ENCODE peak calls at places on chromosomes 16 and 17, in seven cellular contexts. Y is prostate gland; V is CD8-positive, alpha-beta memory T cell; H is cardiac muscle cell; O is spleen; R is GM12878; K is heart right ventricle. S is an unnamed sample.

GRCh38 chr17:29572691-29573557 is 4.4 kb downstream of the TP53I13 start:
- DNase-seq in K (peak; percentile 72), V (peak; percentile 34), O (peak; percentile 83), H (peak; percentile 82), R (no peak), Y (no peak), S (peak; percentile 84)

GRCh38 chr17:56125830-56126819 is 27.1 kb upstream of the ANKFN1 start:
- DNase-seq in R (no peak), Y (peak; percentile 79), K (no peak), V (no peak), H (peak; percentile 45), O (no peak), S (no peak)

GRCh38 chr17:81976332-81977210 is 858 bp upstream of the ASPSCR1 start:
- DNase-seq in Y (no peak), V (no peak), H (no peak), K (peak; percentile 34), R (no peak), O (peak; percentile 87), S (peak; percentile 73)

GRCh38 chr17:28370035-28370743 is at the start of gene VTN:
- DNase-seq in H (peak; percentile 70), V (no peak), O (no peak), Y (no peak), R (no peak), K (peak; percentile 63), S (no peak)

GRCh38 chr17:69528035-69528434 is 113.5 kb downstream of the MAP2K6 start:
- DNase-seq in O (no peak), R (no peak), V (no peak), K (no peak), Y (no peak), H (no peak), S (no peak)

GRCh38 chr16:9159839-9160550 is 68.6 kb downstream of the HAPSTR1 start:
- DNase-seq in K (peak; percentile 12), R (peak; percentile 4), Y (peak; percentile 44), V (no peak), H (peak; percentile 69), O (no peak), S (no peak)

GRCh38 chr17:8474826-8475225 is 39.1 kb downstream of the NDEL1 start:
- DNase-seq in Y (no peak), H (no peak), R (no peak), K (no peak), O (no peak), V (no peak), S (no peak)

GRCh38 chr17:62611767-62612166 is 15.7 kb upstream of the MRC2 start:
- DNase-seq in R (peak; percentile 15), O (no peak), K (no peak), Y (no peak), V (no peak), H (no peak), S (no peak)

GRCh38 chr17:28379814-28380571 is 8.5 kb downstream of the SARM1 start:
- DNase-seq in Y (no peak), H (no peak), O (no peak), K (no peak), V (no peak), R (no peak), S (no peak)

GRCh38 chr17:8079291-8080207 is 8.0 kb downstream of the ALOX12B start:
- DNase-seq in O (peak; percentile 95), V (peak; percentile 72), Y (no peak), H (peak; percentile 81), R (no peak), K (peak; percentile 67), S (peak; percentile 86)

GRCh38 chr16:30953511-30954124 is 3.9 kb upstream of the SETD1A start:
- DNase-seq in Y (no peak), H (peak; percentile 90), V (peak; percentile 57), K (peak; percentile 53), R (no peak), O (peak; percentile 85), S (peak; percentile 66)

GRCh38 chr17:14688134-14688533 is 387.3 kb downstream of the HS3ST3B1 start:
- DNase-seq in O (no peak), H (no peak), V (no peak), K (no peak), Y (no peak), R (no peak), S (no peak)

GRCh38 chr17:876272-876671 is 94.1 kb downstream of the MRM3 start:
- DNase-seq in O (no peak), K (no peak), H (no peak), V (peak; percentile 29), R (no peak), Y (no peak), S (no peak)

GRCh38 chr17:46154151-46154816 is 38.9 kb downstream of the KANSL1 start:
- DNase-seq in K (no peak), R (no peak), Y (no peak), V (peak; percentile 14), H (no peak), O (no peak), S (no peak)

GRCh38 chr17:1047177-1047885 is 50.4 kb downstream of the TIMM22 start:
- DNase-seq in V (no peak), H (peak; percentile 37), R (no peak), K (peak; percentile 72), Y (no peak), O (peak; percentile 68), S (peak; percentile 70)

GRCh38 chr17:81582341-81582740 is 30.2 kb upstream of the FAAP100 start:
- DNase-seq in O (no peak), V (no peak), H (no peak), K (no peak), R (no peak), Y (no peak), S (no peak)

GRCh38 chr16:63806794-63807506 is 1314.9 kb downstream of the CDH11 start:
- DNase-seq in R (no peak), Y (no peak), O (no peak), K (no peak), H (no peak), V (no peak), S (no peak)

DNA sequence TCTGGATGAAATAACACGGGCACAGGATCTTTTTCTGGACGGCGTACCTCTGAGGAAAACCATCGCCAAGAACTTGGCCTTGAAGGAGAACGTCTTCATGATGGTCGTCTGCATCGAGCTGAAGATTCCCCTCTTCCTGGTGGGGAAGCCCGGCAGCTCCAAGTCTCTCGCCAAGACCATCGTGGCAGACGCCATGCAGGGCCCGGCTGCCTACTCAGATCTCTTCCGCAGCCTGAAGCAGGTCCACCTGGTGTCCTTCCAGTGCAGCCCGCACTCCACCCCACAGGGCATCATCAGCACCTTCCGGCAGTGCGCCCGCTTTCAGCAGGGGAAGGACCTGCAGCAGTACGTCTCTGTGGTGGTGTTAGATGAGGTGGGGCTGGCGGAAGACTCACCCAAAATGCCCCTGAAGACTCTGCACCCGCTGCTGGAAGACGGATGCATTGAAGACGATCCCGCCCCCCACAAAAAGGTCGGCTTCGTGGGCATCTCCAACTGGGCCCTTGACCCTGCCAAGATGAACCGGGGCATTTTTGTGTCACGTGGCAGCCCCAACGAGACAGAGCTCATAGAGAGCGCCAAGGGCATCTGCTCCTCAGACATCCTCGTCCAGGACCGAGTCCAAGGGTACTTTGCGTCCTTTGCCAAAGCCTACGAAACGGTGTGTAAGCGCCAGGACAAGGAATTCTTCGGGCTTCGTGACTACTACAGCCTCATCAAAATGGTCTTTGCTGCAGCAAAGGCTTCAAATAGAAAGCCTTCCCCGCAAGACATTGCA is 68.3 kb upstream of the ENDOV start:
- DNase-seq in R (no peak), H (no peak), Y (no peak), K (no peak), O (peak; percentile 62), V (no peak), S (no peak)
- H3K36me3 ChIP-seq in R (peaks cover 50% of the 10 kb centered on the region), H (peaks cover 31% of the 10 kb centered on the region), Y (peaks cover 46% of the 10 kb centered on the region), K (peaks cover 100% of the 10 kb centered on the region), O (peaks cover 100% of the 10 kb centered on the region), V (peaks cover 87% of the 10 kb centered on the region), S (peaks cover 100% of the 10 kb centered on the region)

GRCh38 chr17:38881600-38882191 is 11.8 kb downstream of the LASP1 start:
- DNase-seq in O (no peak), V (no peak), R (no peak), H (peak; percentile 72), Y (no peak), K (peak; percentile 71), S (peak; percentile 85)
- H3K4me1 ChIP-seq in O (peaks cover 73% of the 10 kb centered on the region), V (peaks cover 100% of the 10 kb centered on the region), R (peaks cover 42% of the 10 kb centered on the region), H (peaks cover 47% of the 10 kb centered on the region), Y (peaks cover 10% of the 10 kb centered on the region), K (peaks cover 96% of the 10 kb centered on the region), S (peaks cover 33% of the 10 kb centered on the region)

DNA sequence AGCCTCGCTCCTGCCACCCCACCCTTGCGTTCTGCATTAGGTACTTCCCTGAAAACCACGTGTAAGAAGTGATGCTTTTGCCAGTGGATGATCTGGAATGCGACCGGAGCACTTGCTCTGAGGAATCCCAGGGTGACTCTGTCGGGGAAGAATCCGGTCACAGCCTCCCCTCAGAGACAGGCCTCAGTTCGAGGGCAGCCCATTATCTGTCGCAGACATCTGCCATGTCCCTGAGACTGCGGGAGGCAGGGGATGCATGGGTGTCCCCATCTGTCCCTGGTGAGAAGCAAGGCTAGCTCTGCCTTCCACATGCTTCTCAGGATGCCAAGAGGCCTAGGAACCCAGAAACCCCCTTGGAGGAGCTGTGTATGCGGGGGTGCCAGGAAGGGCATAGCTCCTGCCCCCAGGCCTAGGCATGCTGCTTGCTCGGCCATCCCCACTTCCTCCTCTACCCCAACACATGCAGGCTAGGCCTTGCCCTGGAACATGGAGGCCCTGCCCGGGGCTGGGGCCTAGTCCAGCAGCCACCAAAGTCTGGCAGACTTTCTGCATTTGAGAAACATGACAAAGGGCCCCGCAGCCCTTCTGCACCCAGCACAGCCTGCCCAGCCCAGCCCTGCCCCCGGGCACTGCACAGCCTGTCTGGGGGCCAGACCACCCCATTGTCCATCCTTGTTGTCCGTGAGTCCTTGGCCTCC is 20.5 kb downstream of the MNT start:
- DNase-seq in R (no peak), V (no peak), Y (no peak), O (no peak), K (no peak), H (no peak), S (no peak)
- H3K36me3 ChIP-seq in R (no peaks in the 10 kb centered on the region), V (no peaks in the 10 kb centered on the region), Y (no peaks in the 10 kb centered on the region), O (peaks cover 57% of the 10 kb centered on the region), K (peaks cover 71% of the 10 kb centered on the region), H (peaks cover 2% of the 10 kb centered on the region), S (peaks cover 61% of the 10 kb centered on the region)

GRCh38 chr17:78875738-78876597 is 27.0 kb downstream of the CEP295NL start:
- DNase-seq in O (no peak), V (no peak), R (no peak), H (no peak), K (no peak), Y (no peak), S (no peak)

GRCh38 chr17:78878261-78878660 is 24.7 kb downstream of the CEP295NL start:
- DNase-seq in Y (no peak), O (no peak), V (no peak), R (no peak), K (no peak), H (no peak), S (no peak)

GRCh38 chr17:78875331-78875730 is 27.7 kb downstream of the CEP295NL start:
- DNase-seq in H (no peak), R (no peak), K (no peak), O (no peak), Y (no peak), V (no peak), S (no peak)

GRCh38 chr17:78879679-78880186 is 23.3 kb downstream of the CEP295NL start:
- DNase-seq in H (no peak), O (peak; percentile 87), Y (no peak), V (no peak), R (no peak), K (peak; percentile 91), S (peak; percentile 86)

DNA sequence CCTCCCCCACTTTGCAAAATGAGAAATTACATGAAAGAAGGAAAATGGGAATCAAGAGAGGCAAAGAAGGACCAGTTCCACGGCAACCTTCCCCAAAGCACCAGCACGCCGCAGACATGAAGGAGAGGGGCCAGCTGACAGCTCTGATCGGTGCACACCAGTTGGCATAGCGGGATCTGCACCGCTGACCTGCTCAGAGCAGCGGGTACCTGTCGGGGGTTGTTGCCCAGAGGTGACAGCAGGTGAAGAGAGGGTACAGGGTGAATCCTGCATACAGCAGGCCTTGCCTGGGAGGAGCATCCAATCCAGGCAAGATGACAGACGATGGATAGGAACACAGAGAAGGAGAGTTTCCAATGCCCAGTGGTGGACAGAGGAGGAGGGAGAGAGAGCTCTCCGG is 24.1 kb downstream of the CEP295NL start:
- DNase-seq in R (no peak), V (no peak), Y (no peak), O (no peak), K (no peak), H (no peak), S (no peak)
- H3K4me1 ChIP-seq in R (peaks cover 10% of the 10 kb centered on the region), V (peaks cover 22% of the 10 kb centered on the region), Y (peaks cover 3% of the 10 kb centered on the region), O (peaks cover 52% of the 10 kb centered on the region), K (peaks cover 88% of the 10 kb centered on the region), H (peaks cover 11% of the 10 kb centered on the region), S (peaks cover 48% of the 10 kb centered on the region)